ENCODE peak calls at places on chromosomes 6 and 20, in nine cellular contexts. M is cardiac muscle cell, K is astrocyte of the cerebellum, Z is A549, F is astrocyte, P is GM13976, I is LNCaP clone FGC, N is esophagus squamous epithelium, E is GM13977. G is an unnamed sample.

GRCh38 chr6:31400467-31401289 is 2.7 kb upstream of the MICA start:
- DNase-seq in M (peak), K (no peak), Z (peak), F (peak), P (peak), I (no peak), N (no peak), E (peak), G (no peak)

GRCh38 chr6:170086639-170087420 is 204.0 kb downstream of the DLL1 start:
- DNase-seq in M (no peak), K (no peak), Z (no peak), F (no peak), P (no peak), I (no peak), N (no peak), E (no peak), G (no peak)

GRCh38 chr6:35049885-35050284 is 91.3 kb downstream of the TCP11 start:
- DNase-seq in M (peak), K (peak), Z (no peak), F (peak), P (no peak), I (no peak), N (no peak), E (no peak), G (peak)

GRCh38 chr6:35146453-35146852 is 5.3 kb upstream of the TCP11 start:
- DNase-seq in M (peak), K (no peak), Z (peak), F (no peak), P (no peak), I (peak), N (no peak), E (peak), G (no peak)

GRCh38 chr20:58545565-58546195 is 30.5 kb upstream of the APCDD1L start:
- DNase-seq in M (no peak), K (no peak), Z (no peak), F (peak), P (no peak), I (no peak), N (no peak), E (no peak), G (no peak)

GRCh38 chr6:11171952-11172351 is 60.4 kb upstream of the ERVFRD-1 start:
- DNase-seq in M (no peak), K (no peak), Z (no peak), F (no peak), P (no peak), I (no peak), N (no peak), E (no peak), G (no peak)

GRCh38 chr6:4085329-4085695 is 6.4 kb upstream of the FAM217A start:
- DNase-seq in M (no peak), K (no peak), Z (no peak), F (peak), P (no peak), I (no peak), N (no peak), E (no peak), G (no peak)

GRCh38 chr6:157221049-157221816 is 102.1 kb downstream of the TMEM242 start:
- DNase-seq in M (peak), K (no peak), Z (peak), F (peak), P (peak), I (peak), N (no peak), E (peak), G (peak)

GRCh38 chr6:135096403-135097130 is 41.9 kb upstream of the HBS1L start:
- DNase-seq in M (no peak), K (no peak), Z (no peak), F (no peak), P (no peak), I (peak), N (no peak), E (no peak), G (no peak)

GRCh38 chr20:33516882-33517281 is 27.0 kb downstream of the CBFA2T2 start:
- DNase-seq in M (peak), K (no peak), Z (peak), F (peak), P (no peak), I (no peak), N (no peak), E (no peak), G (no peak)

GRCh38 chr20:2206957-2207769 is 88.6 kb upstream of the TGM3 start:
- DNase-seq in M (peak), K (no peak), Z (peak), F (peak), P (peak), I (peak), N (no peak), E (peak), G (peak)

GRCh38 chr6:119890470-119890869 is 540.9 kb upstream of the MAN1A1 start:
- DNase-seq in M (no peak), K (no peak), Z (no peak), F (no peak), P (no peak), I (no peak), N (no peak), E (no peak), G (no peak)

GRCh38 chr20:20837574-20838021 is 125.2 kb upstream of the RALGAPA2 start:
- DNase-seq in M (peak), K (peak), Z (peak), F (peak), P (peak), I (no peak), N (no peak), E (peak), G (peak)

GRCh38 chr6:45880139-45880538 is 135.5 kb downstream of the CLIC5 start:
- DNase-seq in M (peak), K (no peak), Z (no peak), F (no peak), P (no peak), I (no peak), N (no peak), E (no peak), G (no peak)

GRCh38 chr6:42711930-42712329 is 10.5 kb downstream of the PRPH2 start:
- DNase-seq in M (no peak), K (no peak), Z (no peak), F (no peak), P (no peak), I (no peak), N (no peak), E (no peak), G (no peak)

GRCh38 chr6:84825461-84825860 is 61.1 kb upstream of the TBX18 start:
- DNase-seq in M (peak), K (no peak), Z (peak), F (peak), P (no peak), I (no peak), N (no peak), E (no peak), G (no peak)

GRCh38 chr20:56683077-56683865 is 54.2 kb downstream of the TFAP2C start:
- DNase-seq in M (no peak), K (no peak), Z (no peak), F (no peak), P (no peak), I (no peak), N (no peak), E (no peak), G (no peak)

GRCh38 chr6:166726193-166726592 is 99.1 kb upstream of the RPS6KA2 start:
- DNase-seq in M (no peak), K (no peak), Z (no peak), F (no peak), P (no peak), I (no peak), N (no peak), E (no peak), G (no peak)

GRCh38 chr6:8400663-8401062 is 34.7 kb downstream of the SLC35B3 start:
- DNase-seq in M (no peak), K (no peak), Z (no peak), F (no peak), P (no peak), I (no peak), N (no peak), E (no peak), G (no peak)

GRCh38 chr6:14066782-14067406 is 50.7 kb upstream of the CD83 start:
- DNase-seq in M (peak), K (peak), Z (peak), F (peak), P (peak), I (peak), N (no peak), E (peak), G (no peak)
- TF ChIP-seq CTCF in M (peak), K (peak), Z (peak), F (peak), P (peak), I (peak), N (peak), E (peak), G (peak)

DNA sequence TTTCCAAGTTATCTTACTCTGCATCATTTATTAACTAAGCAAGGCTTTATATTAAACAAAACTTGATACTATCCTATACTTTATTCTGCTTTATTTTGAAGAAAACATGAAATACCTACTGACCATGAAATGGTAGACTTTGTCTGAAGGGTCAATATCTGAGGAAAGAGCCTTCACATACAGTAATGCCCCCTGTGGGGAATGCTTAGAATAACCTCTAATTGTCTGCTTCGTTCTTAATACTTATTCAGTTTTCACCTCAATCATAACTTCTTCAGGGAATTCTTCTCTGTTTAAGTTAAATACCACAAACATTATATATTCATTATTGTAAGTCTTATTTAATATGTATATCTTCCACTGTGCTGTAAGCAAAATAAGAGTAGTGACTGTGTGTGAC is 498.9 kb upstream of the MANEA start:
- DNase-seq in M (no peak), K (no peak), Z (no peak), F (no peak), P (no peak), I (no peak), N (no peak), E (no peak), G (no peak)
- TF ChIP-seq CTCF in M (no peak), K (no peak), Z (no peak), F (no peak), P (no peak), I (no peak), N (no peak), E (no peak), G (no peak)

DNA sequence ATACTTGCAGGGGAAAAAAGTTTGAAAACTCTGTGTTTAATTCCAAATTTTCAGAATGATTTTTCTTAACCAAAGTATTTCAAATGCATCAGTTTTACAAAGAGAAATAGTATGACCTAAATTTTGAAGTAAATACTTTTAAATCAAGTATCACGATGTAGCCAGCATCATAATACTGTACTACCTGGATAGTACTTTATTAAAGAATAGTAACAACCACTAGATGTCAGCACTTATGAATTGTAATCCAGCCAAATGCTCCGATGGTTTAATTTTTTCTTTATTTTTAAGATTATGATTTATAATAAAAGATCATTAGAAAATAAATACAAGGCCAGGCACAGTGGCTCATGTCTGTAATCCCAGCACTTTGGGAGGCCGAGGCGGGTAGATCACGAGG is 37.2 kb upstream of the HACE1 start:
- DNase-seq in M (no peak), K (no peak), Z (no peak), F (no peak), P (no peak), I (no peak), N (no peak), E (no peak), G (no peak)
- TF ChIP-seq CTCF in M (peak), K (no peak), Z (peak), F (peak), P (no peak), I (peak), N (peak), E (peak), G (no peak)

GRCh38 chr6:126550323-126550722 is 210.4 kb downstream of the CENPW start:
- DNase-seq in M (no peak), K (no peak), Z (peak), F (no peak), P (no peak), I (no peak), N (no peak), E (no peak), G (no peak)
- TF ChIP-seq CTCF in M (no peak), K (no peak), Z (no peak), F (no peak), P (no peak), I (peak), N (no peak), E (no peak), G (no peak)

DNA sequence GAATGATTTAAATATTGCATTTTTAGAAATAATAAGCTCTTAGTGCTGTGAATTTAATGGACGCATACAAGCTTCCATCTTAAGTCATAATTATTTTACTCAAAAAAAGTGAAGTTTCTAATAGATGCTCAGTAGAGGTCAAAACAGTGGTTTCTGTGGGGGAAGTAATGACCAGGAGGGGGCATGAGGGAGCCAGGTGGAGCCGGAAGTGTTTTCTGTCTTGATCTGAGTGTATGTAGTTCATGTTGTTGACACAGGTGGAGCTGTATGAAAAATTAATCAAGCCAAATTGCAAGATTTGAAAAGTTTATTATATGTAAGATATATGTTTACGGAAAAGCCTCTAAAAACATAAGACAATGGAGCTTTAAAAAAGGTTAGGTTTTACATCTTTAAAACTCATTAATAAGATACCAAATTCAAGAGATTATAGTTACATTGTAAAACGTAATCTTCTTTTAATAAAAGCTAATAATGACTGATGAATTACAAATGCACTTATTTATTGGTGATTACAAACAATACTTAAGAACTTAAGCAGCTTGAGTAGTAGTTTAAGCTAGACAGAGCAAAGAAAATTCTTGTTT is 68.0 kb downstream of the PLAGL1 start:
- DNase-seq in M (peak), K (peak), Z (peak), F (peak), P (peak), I (peak), N (no peak), E (peak), G (peak)
- TF ChIP-seq CTCF in M (peak), K (peak), Z (peak), F (peak), P (peak), I (peak), N (peak), E (peak), G (peak)

GRCh38 chr20:41619360-41620115 is 1.4 kb upstream of the CHD6 start:
- DNase-seq in M (no peak), K (no peak), Z (no peak), F (peak), P (no peak), I (no peak), N (no peak), E (no peak), G (no peak)
- TF ChIP-seq CTCF in M (no peak), K (no peak), Z (no peak), F (no peak), P (no peak), I (no peak), N (no peak), E (no peak), G (no peak)

G was measured in glutamatergic neuron.